ENCODE peak calls at places on chromosomes 12 and 14, in ten cellular contexts. S is activated T-helper 1 cell treated with anti-CD3 and anti-CD28 coated beads, Interleukin-2, amount 50 U/mL, for 16 hours; J is GM18507; I is PC-3; M is GDM1; T is epithelial cell of esophagus; W is NCI-H345; Z is fibroblast of mammary gland; H is SW480; G is LoVo. C is an unnamed sample.

GRCh38 chr12:91811481-91812287 is 334.0 kb downstream of the BTG1 start:
- DNase-seq in S (peak; percentile 47), J (no peak), I (peak; percentile 72), M (peak; percentile 17), T (peak; percentile 64), W (peak; percentile 25), Z (peak; percentile 72), H (peak; percentile 55), G (peak; percentile 54), C (peak; percentile 36)

GRCh38 chr12:89671469-89671868 is 37.2 kb downstream of the ATP2B1 start:
- DNase-seq in S (no peak), J (no peak), I (no peak), M (no peak), T (peak; percentile 6), W (no peak), Z (peak; percentile 56), H (no peak), G (no peak), C (no peak)

GRCh38 chr14:65352964-65353530 is 59.5 kb upstream of the FUT8 start:
- DNase-seq in S (no peak), J (no peak), I (peak; percentile 88), M (no peak), T (peak; percentile 94), W (no peak), Z (no peak), H (peak; percentile 57), G (peak; percentile 73), C (no peak)

GRCh38 chr14:102516531-102517411 is 7.2 kb upstream of the ANKRD9 start:
- DNase-seq in S (peak; percentile 60), J (peak; percentile 58), I (peak; percentile 50), M (peak; percentile 42), T (peak; percentile 29), W (peak; percentile 55), Z (no peak), H (peak; percentile 73), G (peak; percentile 65), C (peak; percentile 90)

GRCh38 chr14:68377459-68377858 is 415.4 kb downstream of the ZFP36L1 start:
- DNase-seq in S (no peak), J (no peak), I (no peak), M (peak; percentile 40), T (no peak), W (no peak), Z (peak; percentile 43), H (peak; percentile 17), G (peak; percentile 11), C (no peak)

GRCh38 chr12:72012874-72013273 is 74.2 kb downstream of the TPH2 start:
- DNase-seq in S (no peak), J (no peak), I (no peak), M (no peak), T (no peak), W (no peak), Z (no peak), H (no peak), G (no peak), C (no peak)

GRCh38 chr12:62893276-62893675 is 41.7 kb downstream of the PPM1H start:
- DNase-seq in S (no peak), J (no peak), I (no peak), M (no peak), T (no peak), W (no peak), Z (no peak), H (no peak), G (no peak), C (no peak)

GRCh38 chr12:15670756-15671155 is 118.4 kb downstream of the EPS8 start:
- DNase-seq in S (no peak), J (no peak), I (no peak), M (no peak), T (no peak), W (no peak), Z (no peak), H (no peak), G (no peak), C (no peak)

GRCh38 chr14:79967453-79967852 is 243.9 kb downstream of the DIO2 start:
- DNase-seq in S (no peak), J (no peak), I (no peak), M (no peak), T (no peak), W (no peak), Z (peak; percentile 58), H (no peak), G (no peak), C (no peak)